ENCODE peak calls at places on chromosomes 3 and 15, in four cellular contexts. One of them, this sample, is unnamed.

GRCh38 chr3:20809356-20809755 is 623.4 kb upstream of the SGO1 start:
- DNase-seq in heart right ventricle: no peak
- DNase-seq in cardiac muscle cell: no peak
- DNase-seq in stomach: no peak
- DNase-seq in this sample: no peak

GRCh38 chr3:168165390-168166269 is 69.9 kb upstream of the GOLIM4 start:
- DNase-seq in cardiac muscle cell: peak
- DNase-seq in heart right ventricle: peak
- DNase-seq in stomach: peak
- DNase-seq in this sample: peak

GRCh38 chr3:48926425-48927392 is 8.1 kb downstream of the ARIH2 start:
- DNase-seq in heart right ventricle: no peak
- DNase-seq in stomach: no peak
- DNase-seq in cardiac muscle cell: peak
- DNase-seq in this sample: peak

GRCh38 chr15:76932090-76932966 is 779 bp downstream of the RCN2 start:
- DNase-seq in stomach: no peak
- DNase-seq in heart right ventricle: no peak
- DNase-seq in cardiac muscle cell: peak
- DNase-seq in this sample: peak

GRCh38 chr3:141710888-141711616 is 27.0 kb upstream of the RNF7 start:
- DNase-seq in cardiac muscle cell: peak
- DNase-seq in heart right ventricle: no peak
- DNase-seq in stomach: no peak
- DNase-seq in this sample: no peak

GRCh38 chr3:178949896-178950295 is 121.7 kb downstream of the ZMAT3 start:
- DNase-seq in stomach: no peak
- DNase-seq in cardiac muscle cell: no peak
- DNase-seq in heart right ventricle: no peak
- DNase-seq in this sample: no peak

GRCh38 chr3:49165771-49166751 is at the start of gene CCDC71:
- DNase-seq in heart right ventricle: peak
- DNase-seq in cardiac muscle cell: peak
- DNase-seq in stomach: peak
- DNase-seq in this sample: peak

GRCh38 chr3:66053009-66053782 is 14.5 kb upstream of the MAGI1 start:
- DNase-seq in stomach: peak
- DNase-seq in heart right ventricle: peak
- DNase-seq in cardiac muscle cell: peak
- DNase-seq in this sample: peak

GRCh38 chr3:33184863-33185262 is 33.7 kb downstream of the SUSD5 start:
- DNase-seq in heart right ventricle: no peak
- DNase-seq in cardiac muscle cell: no peak
- DNase-seq in stomach: no peak
- DNase-seq in this sample: no peak

GRCh38 chr3:8959683-8960082 is 3.6 kb downstream of the RAD18 start:
- DNase-seq in stomach: no peak
- DNase-seq in heart right ventricle: no peak
- DNase-seq in cardiac muscle cell: no peak
- DNase-seq in this sample: no peak

GRCh38 chr3:98763076-98763475 is at the start of gene ST3GAL6:
- DNase-seq in stomach: no peak
- DNase-seq in cardiac muscle cell: peak
- DNase-seq in heart right ventricle: peak
- DNase-seq in this sample: no peak

GRCh38 chr15:100385300-100385699 is 43.5 kb upstream of the ADAMTS17 start:
- DNase-seq in heart right ventricle: no peak
- DNase-seq in stomach: no peak
- DNase-seq in cardiac muscle cell: no peak
- DNase-seq in this sample: no peak

GRCh38 chr3:187002915-187003314 is 72.6 kb downstream of the ST6GAL1 start:
- DNase-seq in heart right ventricle: no peak
- DNase-seq in cardiac muscle cell: no peak
- DNase-seq in stomach: no peak
- DNase-seq in this sample: no peak

GRCh38 chr15:90957105-90957790 is 2.6 kb downstream of the RCCD1 start:
- DNase-seq in heart right ventricle: no peak
- DNase-seq in stomach: peak
- DNase-seq in cardiac muscle cell: peak
- DNase-seq in this sample: no peak

GRCh38 chr3:60696559-60697125 is 554.6 kb downstream of the FHIT start:
- DNase-seq in cardiac muscle cell: no peak
- DNase-seq in stomach: no peak
- DNase-seq in heart right ventricle: no peak
- DNase-seq in this sample: no peak

GRCh38 chr3:148309390-148310035 is 388.2 kb upstream of the AGTR1 start:
- DNase-seq in heart right ventricle: no peak
- DNase-seq in stomach: no peak
- DNase-seq in cardiac muscle cell: peak
- DNase-seq in this sample: peak

GRCh38 chr3:21017115-21017852 is 733.7 kb downstream of the ZNF385D start:
- DNase-seq in cardiac muscle cell: peak
- DNase-seq in stomach: no peak
- DNase-seq in heart right ventricle: no peak
- DNase-seq in this sample: no peak

GRCh38 chr15:90530250-90531051 is 728 bp downstream of the CRTC3 start:
- DNase-seq in cardiac muscle cell: peak
- DNase-seq in stomach: peak
- DNase-seq in heart right ventricle: peak
- DNase-seq in this sample: peak

GRCh38 chr15:89761929-89762328 is 10.9 kb upstream of the MESP1 start:
- DNase-seq in stomach: no peak
- DNase-seq in heart right ventricle: no peak
- DNase-seq in cardiac muscle cell: no peak
- DNase-seq in this sample: no peak

GRCh38 chr3:23938657-23939056 is 6.4 kb upstream of the NR1D2 start:
- DNase-seq in heart right ventricle: no peak
- DNase-seq in cardiac muscle cell: no peak
- DNase-seq in stomach: no peak
- DNase-seq in this sample: no peak

GRCh38 chr15:71709808-71710418 is 100.4 kb upstream of the NR2E3 start:
- DNase-seq in cardiac muscle cell: no peak
- DNase-seq in stomach: no peak
- DNase-seq in heart right ventricle: no peak
- DNase-seq in this sample: no peak

GRCh38 chr3:189099031-189099471 is 72.7 kb upstream of the TPRG1 start:
- DNase-seq in cardiac muscle cell: peak
- DNase-seq in stomach: no peak
- DNase-seq in heart right ventricle: peak
- DNase-seq in this sample: no peak

GRCh38 chr3:131714585-131715220 is 211.9 kb upstream of the MRPL3 start:
- DNase-seq in stomach: no peak
- DNase-seq in cardiac muscle cell: no peak
- DNase-seq in heart right ventricle: no peak
- DNase-seq in this sample: no peak

GRCh38 chr15:90004671-90005070 is 3.5 kb downstream of the ZNF710 start:
- DNase-seq in heart right ventricle: no peak
- DNase-seq in stomach: no peak
- DNase-seq in cardiac muscle cell: peak
- DNase-seq in this sample: no peak

GRCh38 chr3:15659254-15659975 is 57.9 kb downstream of the BTD start:
- DNase-seq in cardiac muscle cell: peak
- DNase-seq in stomach: no peak
- DNase-seq in heart right ventricle: no peak
- DNase-seq in this sample: no peak

GRCh38 chr15:38475361-38475760 is 21.4 kb downstream of the FAM98B start:
- DNase-seq in heart right ventricle: no peak
- DNase-seq in stomach: no peak
- DNase-seq in cardiac muscle cell: no peak
- DNase-seq in this sample: no peak

GRCh38 chr3:70816346-70816745 is 503.9 kb upstream of the MDFIC2 start:
- DNase-seq in stomach: no peak
- DNase-seq in cardiac muscle cell: no peak
- DNase-seq in heart right ventricle: no peak
- DNase-seq in this sample: no peak

GRCh38 chr3:72143322-72143721 is 358.4 kb upstream of the PROK2 start:
- DNase-seq in heart right ventricle: no peak
- DNase-seq in stomach: no peak
- DNase-seq in cardiac muscle cell: peak
- DNase-seq in this sample: no peak

GRCh38 chr3:53161820-53162671 is 1.0 kb downstream of the PRKCD start:
- DNase-seq in heart right ventricle: peak
- DNase-seq in stomach: no peak
- DNase-seq in cardiac muscle cell: peak
- DNase-seq in this sample: no peak

GRCh38 chr3:107957506-107957905 is 133.3 kb downstream of the CD47 start:
- DNase-seq in cardiac muscle cell: peak
- DNase-seq in stomach: no peak
- DNase-seq in heart right ventricle: no peak
- DNase-seq in this sample: no peak

GRCh38 chr3:107954845-107955244 is 136.0 kb downstream of the CD47 start:
- DNase-seq in stomach: no peak
- DNase-seq in cardiac muscle cell: no peak
- DNase-seq in heart right ventricle: no peak
- DNase-seq in this sample: no peak

GRCh38 chr3:107958151-107958550 is 132.7 kb downstream of the CD47 start:
- DNase-seq in stomach: no peak
- DNase-seq in heart right ventricle: no peak
- DNase-seq in cardiac muscle cell: peak
- DNase-seq in this sample: no peak

GRCh38 chr3:107959767-107960166 is 131.1 kb downstream of the CD47 start:
- DNase-seq in stomach: no peak
- DNase-seq in heart right ventricle: no peak
- DNase-seq in cardiac muscle cell: peak
- DNase-seq in this sample: no peak

DNA sequence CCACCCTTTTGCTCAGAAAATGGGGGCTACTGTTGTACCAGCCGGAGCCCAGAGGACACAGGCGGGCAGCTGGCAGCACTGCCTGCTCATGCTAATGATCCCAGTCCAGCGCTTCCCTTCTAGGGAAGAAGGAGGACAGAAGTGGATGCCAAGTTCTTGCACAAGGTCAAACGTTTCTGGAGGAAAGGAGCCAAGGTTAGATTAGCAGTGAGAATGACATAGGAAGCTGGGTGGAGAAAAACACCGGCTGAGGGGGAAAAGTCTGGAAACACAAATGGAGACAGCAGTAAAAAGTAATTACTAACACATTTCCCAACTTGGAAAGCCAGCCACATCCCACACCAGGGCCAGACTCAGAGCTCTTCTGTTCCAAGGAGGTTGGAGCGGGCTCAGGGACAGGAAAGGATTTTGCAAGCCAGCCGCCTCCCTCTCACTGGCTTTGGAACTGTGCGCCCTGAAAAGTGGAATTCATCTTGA is 133.8 kb downstream of the CD47 start:
- DNase-seq in cardiac muscle cell: peak
- DNase-seq in stomach: peak
- DNase-seq in heart right ventricle: peak
- DNase-seq in this sample: no peak
- TF ChIP-seq CTCF in cardiac muscle cell: no peak
- TF ChIP-seq CTCF in stomach: no peak
- TF ChIP-seq CTCF in heart right ventricle: no peak
- TF ChIP-seq CTCF in this sample: no peak

DNA sequence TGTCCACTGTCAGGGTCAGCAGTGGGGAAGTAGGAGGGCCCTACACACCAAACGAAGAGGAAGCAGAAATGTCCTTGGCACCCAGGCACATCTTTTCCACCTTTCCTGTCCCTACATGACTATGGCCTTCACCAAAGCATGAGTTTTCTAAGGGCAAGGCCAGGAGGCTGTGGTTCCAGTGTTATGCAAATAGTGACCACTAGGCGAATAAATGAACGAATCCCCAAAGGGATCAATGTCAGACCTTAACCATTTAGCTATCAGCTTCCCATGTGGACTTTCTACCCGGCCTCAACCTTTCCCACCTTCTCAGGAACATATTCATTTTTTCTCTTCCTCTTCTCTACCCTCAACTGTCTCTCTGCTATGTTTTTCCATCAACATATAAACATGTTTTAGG is 63.1 kb downstream of the NTRK3 start:
- DNase-seq in heart right ventricle: no peak
- DNase-seq in stomach: no peak
- DNase-seq in cardiac muscle cell: no peak
- DNase-seq in this sample: no peak
- TF ChIP-seq CTCF in heart right ventricle: no peak
- TF ChIP-seq CTCF in stomach: no peak
- TF ChIP-seq CTCF in cardiac muscle cell: no peak
- TF ChIP-seq CTCF in this sample: peak

GRCh38 chr15:45572627-45573026 is 14.6 kb upstream of the BLOC1S6 start:
- DNase-seq in stomach: no peak
- DNase-seq in cardiac muscle cell: no peak
- DNase-seq in heart right ventricle: no peak
- DNase-seq in this sample: no peak

DNA sequence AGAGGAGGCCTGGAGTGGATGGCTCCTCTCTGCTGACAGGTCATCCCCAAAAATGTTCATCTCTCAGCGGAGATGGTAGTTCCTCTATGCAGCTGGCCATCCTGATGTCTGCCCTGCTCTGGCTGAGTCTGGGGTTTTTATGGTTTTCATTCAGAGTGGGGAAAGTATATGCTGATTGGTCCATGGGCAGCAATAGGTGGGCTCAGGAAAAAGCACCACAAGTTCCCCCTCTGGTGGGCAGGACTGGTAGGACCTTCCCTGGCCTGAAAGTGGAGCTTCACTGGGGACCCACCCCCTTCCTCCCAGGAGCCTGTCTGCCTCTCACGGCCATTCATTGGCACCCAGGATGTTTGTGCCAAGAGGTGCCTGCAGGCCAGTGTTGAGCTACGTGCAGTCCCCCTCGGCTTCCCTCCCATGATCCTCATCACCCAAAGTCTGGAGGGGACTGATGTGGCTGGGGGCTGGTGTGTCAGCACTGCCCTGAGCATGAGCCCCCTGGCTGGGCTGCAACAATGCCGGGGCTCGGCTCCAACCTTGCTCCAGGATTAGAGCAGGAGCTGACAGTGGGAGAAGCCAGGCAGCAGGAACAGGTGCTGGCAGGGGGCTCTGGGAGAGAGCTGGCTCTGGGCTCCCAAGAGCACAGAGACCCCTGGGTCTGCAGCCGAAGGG is 13.1 kb upstream of the BLOC1S6 start:
- DNase-seq in cardiac muscle cell: peak
- DNase-seq in heart right ventricle: no peak
- DNase-seq in stomach: no peak
- DNase-seq in this sample: peak
- TF ChIP-seq CTCF in cardiac muscle cell: peak
- TF ChIP-seq CTCF in heart right ventricle: peak
- TF ChIP-seq CTCF in stomach: no peak
- TF ChIP-seq CTCF in this sample: no peak

GRCh38 chr3:196227629-196228493 is 11.5 kb downstream of the SLC51A start:
- DNase-seq in stomach: no peak
- DNase-seq in heart right ventricle: no peak
- DNase-seq in cardiac muscle cell: peak
- DNase-seq in this sample: no peak
- TF ChIP-seq CTCF in stomach: no peak
- TF ChIP-seq CTCF in heart right ventricle: no peak
- TF ChIP-seq CTCF in cardiac muscle cell: no peak
- TF ChIP-seq CTCF in this sample: no peak